ENCODE peak calls at places on chromosomes 1 and 21, in six cellular contexts. One of them, this sample, is unnamed.

GRCh38 chr1:179753061-179753460 is 10.0 kb downstream of the FAM163A start:
- DNase-seq in ovary: no peak
- DNase-seq in AG10803: no peak
- DNase-seq in left ventricle myocardium inferior: no peak
- DNase-seq in HFF-Myc: no peak
- DNase-seq in RWPE2: no peak
- DNase-seq in this sample: no peak

GRCh38 chr1:53553734-53554509 is 94.7 kb downstream of the DMRTB1 start:
- DNase-seq in ovary: no peak
- DNase-seq in AG10803: no peak
- DNase-seq in left ventricle myocardium inferior: peak
- DNase-seq in HFF-Myc: no peak
- DNase-seq in RWPE2: peak
- DNase-seq in this sample: no peak

GRCh38 chr1:219900201-219900600 is 28.2 kb downstream of the SLC30A10 start:
- DNase-seq in ovary: no peak
- DNase-seq in AG10803: no peak
- DNase-seq in left ventricle myocardium inferior: no peak
- DNase-seq in HFF-Myc: no peak
- DNase-seq in RWPE2: no peak
- DNase-seq in this sample: no peak

GRCh38 chr1:119226880-119227279 is 86.4 kb upstream of the WARS2 start:
- DNase-seq in ovary: no peak
- DNase-seq in AG10803: no peak
- DNase-seq in left ventricle myocardium inferior: no peak
- DNase-seq in HFF-Myc: no peak
- DNase-seq in RWPE2: no peak
- DNase-seq in this sample: no peak

GRCh38 chr1:12113433-12114339 is 50.6 kb downstream of the TNFRSF8 start:
- DNase-seq in ovary: no peak
- DNase-seq in AG10803: peak
- DNase-seq in left ventricle myocardium inferior: no peak
- DNase-seq in HFF-Myc: no peak
- DNase-seq in RWPE2: no peak
- DNase-seq in this sample: no peak

GRCh38 chr1:23978825-23979224 is 1.3 kb downstream of the SRSF10 start:
- DNase-seq in ovary: no peak
- DNase-seq in AG10803: no peak
- DNase-seq in left ventricle myocardium inferior: no peak
- DNase-seq in HFF-Myc: no peak
- DNase-seq in RWPE2: no peak
- DNase-seq in this sample: no peak

GRCh38 chr1:116835161-116835560 is 74.6 kb upstream of the PTGFRN start:
- DNase-seq in ovary: no peak
- DNase-seq in AG10803: no peak
- DNase-seq in left ventricle myocardium inferior: no peak
- DNase-seq in HFF-Myc: no peak
- DNase-seq in RWPE2: no peak
- DNase-seq in this sample: no peak

GRCh38 chr1:14486401-14487110 is 111.9 kb upstream of the KAZN start:
- DNase-seq in ovary: peak
- DNase-seq in AG10803: peak
- DNase-seq in left ventricle myocardium inferior: no peak
- DNase-seq in HFF-Myc: no peak
- DNase-seq in RWPE2: peak
- DNase-seq in this sample: no peak

GRCh38 chr1:59511476-59512465 is 214.9 kb downstream of the FGGY start:
- DNase-seq in ovary: peak
- DNase-seq in AG10803: peak
- DNase-seq in left ventricle myocardium inferior: no peak
- DNase-seq in HFF-Myc: no peak
- DNase-seq in RWPE2: no peak
- DNase-seq in this sample: no peak

GRCh38 chr1:119477710-119478109 is 29.3 kb upstream of the HSD3B1 start:
- DNase-seq in ovary: no peak
- DNase-seq in AG10803: no peak
- DNase-seq in left ventricle myocardium inferior: no peak
- DNase-seq in HFF-Myc: no peak
- DNase-seq in RWPE2: no peak
- DNase-seq in this sample: no peak

GRCh38 chr1:112905420-112906154 is 50.4 kb downstream of the SLC16A1 start:
- DNase-seq in ovary: peak
- DNase-seq in AG10803: no peak
- DNase-seq in left ventricle myocardium inferior: no peak
- DNase-seq in HFF-Myc: no peak
- DNase-seq in RWPE2: no peak
- DNase-seq in this sample: no peak

GRCh38 chr1:42940851-42941639 is 17.6 kb downstream of the SLC2A1 start:
- DNase-seq in ovary: no peak
- DNase-seq in AG10803: peak
- DNase-seq in left ventricle myocardium inferior: no peak
- DNase-seq in HFF-Myc: peak
- DNase-seq in RWPE2: peak
- DNase-seq in this sample: no peak

GRCh38 chr1:26468911-26469310 is 3.3 kb upstream of the HMGN2 start:
- DNase-seq in ovary: no peak
- DNase-seq in AG10803: no peak
- DNase-seq in left ventricle myocardium inferior: no peak
- DNase-seq in HFF-Myc: no peak
- DNase-seq in RWPE2: no peak
- DNase-seq in this sample: no peak

GRCh38 chr1:111690306-111690617 is 48.9 kb downstream of the INKA2 start:
- DNase-seq in ovary: peak
- DNase-seq in AG10803: peak
- DNase-seq in left ventricle myocardium inferior: no peak
- DNase-seq in HFF-Myc: peak
- DNase-seq in RWPE2: no peak
- DNase-seq in this sample: no peak

GRCh38 chr1:19921310-19921709 is 2.1 kb downstream of the PLA2G2E start:
- DNase-seq in ovary: no peak
- DNase-seq in AG10803: no peak
- DNase-seq in left ventricle myocardium inferior: no peak
- DNase-seq in HFF-Myc: no peak
- DNase-seq in RWPE2: no peak
- DNase-seq in this sample: no peak

GRCh38 chr1:178660484-178660883 is 64.6 kb upstream of the RALGPS2 start:
- DNase-seq in ovary: no peak
- DNase-seq in AG10803: no peak
- DNase-seq in left ventricle myocardium inferior: no peak
- DNase-seq in HFF-Myc: no peak
- DNase-seq in RWPE2: no peak
- DNase-seq in this sample: no peak

GRCh38 chr1:5617179-5618015 is 374.8 kb downstream of the NPHP4 start:
- DNase-seq in ovary: no peak
- DNase-seq in AG10803: no peak
- DNase-seq in left ventricle myocardium inferior: no peak
- DNase-seq in HFF-Myc: no peak
- DNase-seq in RWPE2: peak
- DNase-seq in this sample: no peak

GRCh38 chr1:13818926-13819325 is 118.9 kb downstream of the PRDM2 start:
- DNase-seq in ovary: no peak
- DNase-seq in AG10803: no peak
- DNase-seq in left ventricle myocardium inferior: no peak
- DNase-seq in HFF-Myc: no peak
- DNase-seq in RWPE2: no peak
- DNase-seq in this sample: no peak

GRCh38 chr1:27574001-27574781 is 29.8 kb downstream of the AHDC1 start:
- DNase-seq in ovary: no peak
- DNase-seq in AG10803: no peak
- DNase-seq in left ventricle myocardium inferior: peak
- DNase-seq in HFF-Myc: no peak
- DNase-seq in RWPE2: no peak
- DNase-seq in this sample: no peak

GRCh38 chr1:217332426-217333065 is 298.3 kb downstream of the GPATCH2 start:
- DNase-seq in ovary: peak
- DNase-seq in AG10803: no peak
- DNase-seq in left ventricle myocardium inferior: peak
- DNase-seq in HFF-Myc: no peak
- DNase-seq in RWPE2: no peak
- DNase-seq in this sample: no peak

GRCh38 chr21:17931080-17931479 is 111.9 kb upstream of the C21orf91 start:
- DNase-seq in ovary: no peak
- DNase-seq in AG10803: no peak
- DNase-seq in left ventricle myocardium inferior: no peak
- DNase-seq in HFF-Myc: no peak
- DNase-seq in RWPE2: no peak
- DNase-seq in this sample: no peak
- TF ChIP-seq CTCF in ovary: no peak
- TF ChIP-seq CTCF in AG10803: peak
- TF ChIP-seq CTCF in left ventricle myocardium inferior: no peak
- TF ChIP-seq CTCF in HFF-Myc: peak
- TF ChIP-seq CTCF in RWPE2: peak
- TF ChIP-seq CTCF in this sample: peak

DNA sequence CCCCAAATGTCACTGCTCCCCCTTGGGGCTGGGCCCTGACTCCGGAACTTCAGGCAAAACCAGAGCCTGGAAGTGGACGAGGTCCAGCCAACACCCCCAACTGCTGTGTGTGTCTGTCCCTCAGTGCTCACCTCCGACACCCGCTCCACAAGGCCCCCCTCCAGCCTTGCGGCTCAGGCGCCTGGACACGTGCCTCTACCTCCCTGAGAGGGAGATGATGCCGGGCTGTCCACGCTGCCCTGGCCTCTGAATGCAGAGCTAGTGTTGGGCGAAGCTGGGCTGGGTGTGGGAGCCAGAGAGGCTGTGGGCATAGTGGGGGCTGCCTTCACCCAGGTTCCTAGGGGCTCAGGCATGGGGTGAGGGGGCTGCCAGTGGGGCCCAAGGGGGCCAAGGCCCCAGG is 74.5 kb downstream of the MEGF6 start:
- DNase-seq in ovary: no peak
- DNase-seq in AG10803: no peak
- DNase-seq in left ventricle myocardium inferior: no peak
- DNase-seq in HFF-Myc: no peak
- DNase-seq in RWPE2: no peak
- DNase-seq in this sample: no peak
- TF ChIP-seq CTCF in ovary: no peak
- TF ChIP-seq CTCF in AG10803: no peak
- TF ChIP-seq CTCF in left ventricle myocardium inferior: no peak
- TF ChIP-seq CTCF in HFF-Myc: no peak
- TF ChIP-seq CTCF in RWPE2: no peak
- TF ChIP-seq CTCF in this sample: no peak

GRCh38 chr1:33119050-33119449 is 38.1 kb downstream of the AZIN2 start:
- DNase-seq in ovary: no peak
- DNase-seq in AG10803: no peak
- DNase-seq in left ventricle myocardium inferior: no peak
- DNase-seq in HFF-Myc: no peak
- DNase-seq in RWPE2: no peak
- DNase-seq in this sample: peak

GRCh38 chr1:33121728-33122127 is 40.8 kb downstream of the AZIN2 start:
- DNase-seq in ovary: no peak
- DNase-seq in AG10803: no peak
- DNase-seq in left ventricle myocardium inferior: no peak
- DNase-seq in HFF-Myc: no peak
- DNase-seq in RWPE2: no peak
- DNase-seq in this sample: peak

GRCh38 chr1:33118274-33118673 is 37.3 kb downstream of the AZIN2 start:
- DNase-seq in ovary: no peak
- DNase-seq in AG10803: no peak
- DNase-seq in left ventricle myocardium inferior: no peak
- DNase-seq in HFF-Myc: no peak
- DNase-seq in RWPE2: no peak
- DNase-seq in this sample: peak

GRCh38 chr1:33120436-33121231 is 39.7 kb downstream of the AZIN2 start:
- DNase-seq in ovary: no peak
- DNase-seq in AG10803: no peak
- DNase-seq in left ventricle myocardium inferior: no peak
- DNase-seq in HFF-Myc: no peak
- DNase-seq in RWPE2: no peak
- DNase-seq in this sample: peak

DNA sequence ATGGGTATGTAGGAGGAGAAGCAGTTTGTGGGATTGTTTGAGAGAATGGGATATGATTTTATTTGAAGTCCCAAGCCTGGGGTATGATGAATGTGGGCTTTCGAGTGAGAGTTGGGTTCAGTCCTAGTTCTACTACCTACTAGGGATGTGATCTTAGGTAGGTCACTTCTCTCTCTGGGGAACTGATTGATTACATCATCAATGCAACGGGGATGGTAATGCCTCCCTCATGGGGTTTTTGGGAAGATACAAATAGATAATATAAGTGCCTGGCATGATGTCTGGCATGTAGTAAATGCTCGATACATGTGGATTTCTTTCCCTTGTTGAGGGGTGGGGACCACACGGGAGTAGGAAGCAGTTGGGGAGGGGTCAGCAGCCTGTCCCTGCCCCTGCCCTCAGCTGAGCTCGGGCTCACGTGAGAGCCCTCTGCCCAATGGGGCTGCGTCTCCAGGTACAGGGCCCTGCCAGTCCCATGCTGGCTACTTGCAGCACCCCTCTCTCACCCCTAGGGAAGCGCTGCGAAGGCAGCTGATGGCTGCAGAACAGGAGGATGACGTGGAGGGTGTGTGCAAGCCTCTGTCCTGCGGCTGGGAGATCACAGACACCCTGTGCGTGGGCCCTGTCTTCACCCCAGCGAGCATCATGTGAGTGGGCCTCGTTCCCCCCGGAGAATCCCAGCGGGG is 38.7 kb downstream of the AZIN2 start:
- DNase-seq in ovary: no peak
- DNase-seq in AG10803: peak
- DNase-seq in left ventricle myocardium inferior: no peak
- DNase-seq in HFF-Myc: no peak
- DNase-seq in RWPE2: no peak
- DNase-seq in this sample: peak
- TF ChIP-seq CTCF in ovary: no peak
- TF ChIP-seq CTCF in AG10803: peak
- TF ChIP-seq CTCF in left ventricle myocardium inferior: no peak
- TF ChIP-seq CTCF in HFF-Myc: no peak
- TF ChIP-seq CTCF in RWPE2: no peak
- TF ChIP-seq CTCF in this sample: peak

DNA sequence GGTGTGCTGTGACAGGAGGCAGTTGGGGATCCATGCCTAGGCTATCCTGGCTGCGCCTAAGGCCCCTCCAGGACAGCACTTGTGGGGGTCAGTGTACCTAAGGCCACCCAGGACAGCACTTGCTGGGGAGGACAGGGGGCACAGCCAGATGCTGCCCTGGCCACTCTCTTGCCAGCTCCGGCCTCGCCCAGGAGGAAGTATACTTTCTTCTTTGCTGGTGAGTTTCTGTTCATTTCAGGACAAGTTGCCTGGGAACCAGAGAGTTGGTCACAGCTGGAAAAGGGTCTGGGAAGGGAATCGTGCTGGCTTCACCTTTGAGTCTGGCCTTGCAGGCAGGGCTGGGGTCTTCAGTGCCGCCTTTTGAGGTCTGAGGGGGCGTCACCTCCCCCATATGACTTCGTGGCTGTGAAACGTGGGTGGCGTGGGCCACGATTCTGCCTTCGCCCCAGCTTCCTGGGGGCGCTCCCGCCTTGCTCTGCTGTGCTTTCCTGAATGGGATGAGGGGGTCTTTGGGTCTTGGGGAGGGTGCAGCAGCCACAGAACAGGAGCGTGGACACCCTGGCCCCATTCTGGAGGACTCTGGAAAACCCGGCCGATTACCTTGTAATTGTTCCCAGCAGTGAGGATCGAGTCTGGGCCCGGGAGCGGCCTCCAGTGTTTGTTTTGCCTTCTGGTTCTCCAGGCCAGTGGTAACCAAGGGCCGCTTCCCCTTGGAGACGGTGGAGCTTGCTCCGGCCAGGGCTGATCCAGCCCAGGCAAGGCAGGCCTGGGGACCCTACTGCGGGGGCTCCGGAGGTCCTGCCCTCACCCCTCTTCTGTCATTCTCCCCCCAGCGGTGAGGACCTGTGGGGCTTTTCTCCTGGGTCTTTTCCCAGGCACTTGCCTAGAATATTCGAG is 45.9 kb downstream of the SPSB1 start:
- DNase-seq in ovary: no peak
- DNase-seq in AG10803: peak
- DNase-seq in left ventricle myocardium inferior: no peak
- DNase-seq in HFF-Myc: no peak
- DNase-seq in RWPE2: no peak
- DNase-seq in this sample: no peak
- TF ChIP-seq CTCF in ovary: no peak
- TF ChIP-seq CTCF in AG10803: no peak
- TF ChIP-seq CTCF in left ventricle myocardium inferior: no peak
- TF ChIP-seq CTCF in HFF-Myc: no peak
- TF ChIP-seq CTCF in RWPE2: no peak
- TF ChIP-seq CTCF in this sample: no peak